ENCODE peak calls at places on chromosomes 6 and 20, in eight cellular contexts. Q, Z, T, B, R, H, J and U are unnamed samples.

GRCh38 chr20:3696200-3696599 is 14.4 kb upstream of the ADAM33 start:
- DNase-seq in Q (no peak), Z (no peak), T (no peak), B (no peak), R (peak; percentile 9), H (no peak), J (no peak), U (no peak)

GRCh38 chr6:25359191-25359861 is 80.2 kb downstream of the CARMIL1 start:
- DNase-seq in Q (no peak), Z (peak; percentile 37), T (no peak), B (no peak), R (peak; percentile 88), H (no peak), J (peak; percentile 80), U (peak; percentile 68)

GRCh38 chr20:19806806-19807691 is 49.0 kb downstream of the RIN2 start:
- DNase-seq in Q (peak; percentile 33), Z (no peak), T (no peak), B (no peak), R (no peak), H (no peak), J (no peak), U (no peak)

GRCh38 chr20:25320035-25320800 is 70.4 kb downstream of the ABHD12 start:
- DNase-seq in Q (no peak), Z (no peak), T (no peak), B (no peak), R (no peak), H (peak; percentile 35), J (no peak), U (no peak)

GRCh38 chr6:107228754-107229153 is 113.4 kb upstream of the BEND3 start:
- DNase-seq in Q (no peak), Z (no peak), T (no peak), B (no peak), R (no peak), H (no peak), J (no peak), U (no peak)

GRCh38 chr20:47066484-47067270 is 172.0 kb downstream of the EYA2 start:
- DNase-seq in Q (no peak), Z (no peak), T (no peak), B (no peak), R (no peak), H (no peak), J (no peak), U (no peak)

GRCh38 chr6:123171341-123171740 is 175.3 kb downstream of the CLVS2 start:
- DNase-seq in Q (no peak), Z (no peak), T (no peak), B (no peak), R (no peak), H (no peak), J (no peak), U (no peak)

GRCh38 chr20:63044204-63044600 is 37.4 kb upstream of the BHLHE23 start:
- DNase-seq in Q (no peak), Z (no peak), T (no peak), B (no peak), R (no peak), H (no peak), J (no peak), U (no peak)

GRCh38 chr6:150777731-150778130 is 87.8 kb upstream of the MTHFD1L start:
- DNase-seq in Q (no peak), Z (no peak), T (no peak), B (no peak), R (no peak), H (no peak), J (no peak), U (no peak)

GRCh38 chr6:110654096-110654820 is 161.0 kb downstream of the CDK19 start:
- DNase-seq in Q (no peak), Z (no peak), T (no peak), B (no peak), R (peak; percentile 38), H (no peak), J (no peak), U (no peak)

GRCh38 chr6:80197474-80197873 is 91.0 kb downstream of the BCKDHB start:
- DNase-seq in Q (no peak), Z (no peak), T (peak; percentile 53), B (no peak), R (peak; percentile 67), H (no peak), J (peak; percentile 13), U (peak; percentile 62)

GRCh38 chr6:125853740-125854139 is 63.0 kb downstream of the NCOA7 start:
- DNase-seq in Q (no peak), Z (no peak), T (no peak), B (no peak), R (no peak), H (no peak), J (no peak), U (no peak)

GRCh38 chr6:82862543-82862942 is 203.1 kb downstream of the UBE3D start:
- DNase-seq in Q (no peak), Z (no peak), T (peak; percentile 80), B (no peak), R (peak; percentile 38), H (no peak), J (peak; percentile 78), U (peak; percentile 75)

GRCh38 chr20:24768226-24768625 is 180.8 kb upstream of the CST7 start:
- DNase-seq in Q (no peak), Z (no peak), T (no peak), B (no peak), R (no peak), H (no peak), J (no peak), U (no peak)

GRCh38 chr20:32416206-32416605 is 58.1 kb downstream of the ASXL1 start:
- DNase-seq in Q (no peak), Z (no peak), T (no peak), B (no peak), R (no peak), H (no peak), J (no peak), U (no peak)

GRCh38 chr6:142353690-142354089 is 51.9 kb downstream of the ADGRG6 start:
- DNase-seq in Q (no peak), Z (no peak), T (no peak), B (no peak), R (no peak), H (no peak), J (no peak), U (no peak)

GRCh38 chr6:13873288-13874190 is 51.2 kb upstream of the RNF182 start:
- DNase-seq in Q (peak; percentile 83), Z (peak; percentile 55), T (no peak), B (peak; percentile 18), R (peak; percentile 48), H (no peak), J (no peak), U (no peak)

GRCh38 chr6:55174211-55175013 is at the start of gene HCRTR2:
- DNase-seq in Q (no peak), Z (no peak), T (no peak), B (no peak), R (no peak), H (peak; percentile 49), J (no peak), U (no peak)

GRCh38 chr6:89566011-89566775 is 72.4 kb downstream of the LYRM2 start:
- DNase-seq in Q (no peak), Z (no peak), T (no peak), B (no peak), R (no peak), H (no peak), J (no peak), U (no peak)

GRCh38 chr6:3457710-3458605 is 1.1 kb upstream of the SLC22A23 start:
- DNase-seq in Q (peak; percentile 54), Z (no peak), T (no peak), B (no peak), R (peak; percentile 27), H (no peak), J (no peak), U (no peak)

GRCh38 chr20:19710336-19710721 is 47.7 kb upstream of the RIN2 start:
- DNase-seq in Q (no peak), Z (no peak), T (no peak), B (no peak), R (no peak), H (no peak), J (no peak), U (no peak)

GRCh38 chr20:36924167-36925045 is 27.1 kb downstream of the SAMHD1 start:
- DNase-seq in Q (no peak), Z (no peak), T (no peak), B (no peak), R (no peak), H (peak; percentile 46), J (no peak), U (no peak)

DNA sequence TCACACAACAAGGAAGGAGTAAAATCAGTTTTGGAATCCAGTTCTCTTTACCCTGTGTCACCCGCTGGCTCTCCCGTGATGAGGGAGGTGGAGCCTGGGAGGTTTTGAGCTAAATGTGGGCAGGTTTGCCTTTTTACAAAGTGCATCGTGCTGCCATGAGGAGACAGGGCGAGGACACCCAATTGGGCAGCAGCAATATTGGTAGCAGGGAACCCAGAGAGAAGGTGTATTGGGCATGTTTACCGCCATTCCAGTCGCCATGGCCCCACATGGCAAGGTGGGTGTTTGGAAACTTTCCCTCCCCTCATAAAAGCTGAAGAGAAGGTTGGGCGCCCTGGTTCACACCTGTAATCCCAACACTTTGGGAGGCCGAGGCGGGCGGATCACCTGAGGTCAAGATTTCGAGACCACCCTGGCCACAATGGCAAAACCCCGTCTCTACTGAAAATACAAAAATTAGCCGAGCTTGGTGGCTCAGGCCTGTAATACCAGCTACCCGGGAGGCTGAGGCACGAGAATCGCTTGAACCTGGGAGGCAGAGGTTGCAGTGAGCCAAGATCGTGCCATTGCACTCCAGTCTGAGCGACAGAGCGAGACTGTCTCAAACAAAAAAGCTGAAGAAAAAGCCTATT is 3.5 kb upstream of the UBE2V1 start:
- DNase-seq in Q (no peak), Z (no peak), T (no peak), B (no peak), R (no peak), H (no peak), J (no peak), U (no peak)
- H3K4me3 ChIP-seq in Q (no peak overlapping the region), Z (peak overlapping the region; percentile 65), T (peak overlapping the region; percentile 82), B (peak overlapping the region; percentile 56), R (peak overlapping the region; percentile 87), H (peak overlapping the region; percentile 55), J (peak overlapping the region; percentile 17), U (peak overlapping the region; percentile 39)

GRCh38 chr20:57678340-57678739 is 31.5 kb downstream of the PMEPA1 start:
- DNase-seq in Q (no peak), Z (no peak), T (no peak), B (no peak), R (no peak), H (no peak), J (no peak), U (no peak)
- H3K4me3 ChIP-seq in Q (no peak overlapping the region), Z (no peak overlapping the region), T (no peak overlapping the region), B (no peak overlapping the region), R (no peak overlapping the region), H (no peak overlapping the region), J (no peak overlapping the region), U (no peak overlapping the region)

GRCh38 chr6:32108727-32109113 is 418 bp downstream of the TNXB start:
- DNase-seq in Q (no peak), Z (no peak), T (no peak), B (no peak), R (no peak), H (no peak), J (no peak), U (no peak)
- H3K4me3 ChIP-seq in Q (no peak overlapping the region), Z (peak overlapping the region; percentile 70), T (no peak overlapping the region), B (peak overlapping the region; percentile 62), R (peak overlapping the region; percentile 64), H (peak overlapping the region; percentile 47), J (no peak overlapping the region), U (no peak overlapping the region)

DNA sequence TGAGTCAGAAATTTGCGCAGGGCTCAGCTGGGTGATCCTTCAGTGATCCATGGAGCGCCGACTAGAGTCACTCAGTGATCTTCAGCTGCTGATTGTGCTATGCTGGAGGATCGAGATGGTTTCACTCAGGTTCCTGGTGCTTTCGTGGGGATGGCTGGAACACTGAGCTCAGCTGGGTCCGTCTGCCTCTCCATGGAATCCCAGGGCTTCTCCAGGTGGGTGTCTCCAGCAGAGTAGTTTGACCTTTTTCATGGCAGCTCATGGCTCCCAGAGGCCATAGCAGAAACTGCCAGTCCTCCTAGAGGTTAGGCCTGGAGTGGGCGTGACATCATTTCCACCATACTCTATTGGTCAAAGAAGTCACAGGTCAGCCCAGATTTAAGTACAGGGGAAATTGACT is 88.8 kb upstream of the SIRPA start:
- DNase-seq in Q (no peak), Z (no peak), T (no peak), B (no peak), R (no peak), H (peak; percentile 23), J (no peak), U (no peak)
- H3K4me3 ChIP-seq in Q (no peak overlapping the region), Z (no peak overlapping the region), T (no peak overlapping the region), B (no peak overlapping the region), R (no peak overlapping the region), H (no peak overlapping the region), J (no peak overlapping the region), U (no peak overlapping the region)